ENCODE peak calls at places on chromosomes 16 and 17, in seven cellular contexts. L is PC-3, E is lower lobe of right lung, P is astrocyte, W is BE2C, D is heart left ventricle, A is gastrocnemius medialis. B is an unnamed sample.
A peak's percentile ranks its signal among the peaks of the same experiment; 100 is the strongest.

GRCh38 chr17:82875418-82875856 is 35.6 kb upstream of the ZNF750 start:
- DNase-seq in L (no peak), E (peak; percentile 86), P (no peak), W (no peak), D (no peak), A (no peak), B (no peak)

GRCh38 chr17:700504-701094 is 14.0 kb downstream of the VPS53 start:
- DNase-seq in L (peak; percentile 35), E (no peak), P (no peak), W (no peak), D (no peak), A (no peak), B (no peak)

GRCh38 chr17:35841505-35841904 is 27.2 kb downstream of the HEATR9 start:
- DNase-seq in L (no peak), E (no peak), P (no peak), W (no peak), D (no peak), A (no peak), B (no peak)

GRCh38 chr17:17810374-17811248 is 26.2 kb downstream of the SREBF1 start:
- DNase-seq in L (no peak), E (no peak), P (no peak), W (peak; percentile 48), D (no peak), A (no peak), B (peak; percentile 81)

GRCh38 chr16:14358697-14359305 is 271.3 kb downstream of the PARN start:
- DNase-seq in L (no peak), E (peak; percentile 30), P (no peak), W (no peak), D (no peak), A (no peak), B (no peak)

GRCh38 chr17:29565643-29566472 is 979 bp downstream of the ABHD15 start:
- DNase-seq in L (no peak), E (peak; percentile 74), P (no peak), W (no peak), D (no peak), A (peak; percentile 20), B (peak; percentile 72)

GRCh38 chr17:36993227-36993626 is 44.5 kb downstream of the AATF start:
- DNase-seq in L (no peak), E (no peak), P (no peak), W (peak; percentile 48), D (no peak), A (no peak), B (no peak)

GRCh38 chr16:27572711-27573110 is 22.8 kb downstream of the KATNIP start:
- DNase-seq in L (no peak), E (no peak), P (no peak), W (no peak), D (no peak), A (no peak), B (no peak)

GRCh38 chr16:27102701-27103575 is 36.2 kb downstream of the C16orf82 start:
- DNase-seq in L (no peak), E (no peak), P (no peak), W (no peak), D (no peak), A (no peak), B (no peak)

GRCh38 chr16:2782583-2783351 is 4.6 kb downstream of the PRSS33 start:
- DNase-seq in L (no peak), E (no peak), P (no peak), W (no peak), D (peak; percentile 15), A (no peak), B (no peak)

GRCh38 chr17:81254955-81255717 is 16.0 kb downstream of the NDUFAF8 start:
- DNase-seq in L (peak; percentile 77), E (peak; percentile 95), P (peak; percentile 64), W (peak; percentile 88), D (peak; percentile 94), A (peak; percentile 94), B (peak; percentile 87)

GRCh38 chr17:46814446-46814845 is 4.0 kb downstream of the WNT3 start:
- DNase-seq in L (no peak), E (no peak), P (no peak), W (no peak), D (no peak), A (no peak), B (no peak)

GRCh38 chr17:41647940-41648410 is 23.6 kb upstream of the KRT17 start:
- DNase-seq in L (peak; percentile 85), E (peak; percentile 92), P (no peak), W (peak; percentile 91), D (peak; percentile 92), A (peak; percentile 71), B (peak; percentile 88)
- H3K4me3 ChIP-seq in L (peak overlapping the region; percentile 72), E (peak overlapping the region; percentile 51), P (peak overlapping the region; percentile 59), W (peak overlapping the region; percentile 71), D (peak overlapping the region; percentile 55), A (peak overlapping the region; percentile 47), B (peak overlapping the region; percentile 34)

GRCh38 chr16:50776042-50776441 is 34.2 kb downstream of the CYLD start:
- DNase-seq in L (no peak), E (no peak), P (no peak), W (no peak), D (no peak), A (no peak), B (no peak)
- H3K4me1 ChIP-seq in L (peaks cover 3% of the 10 kb centered on the region), E (no peaks in the 10 kb centered on the region), P (no peaks in the 10 kb centered on the region), W (no peaks in the 10 kb centered on the region), D (no peaks in the 10 kb centered on the region), A (peaks cover 17% of the 10 kb centered on the region), B (no peaks in the 10 kb centered on the region)

GRCh38 chr16:379183-379960 is 2.4 kb downstream of the PGAP6 start:
- DNase-seq in L (no peak), E (peak; percentile 90), P (no peak), W (no peak), D (no peak), A (no peak), B (peak; percentile 55)
- H3K4me3 ChIP-seq in L (no peak overlapping the region), E (peak overlapping the region; percentile 21), P (no peak overlapping the region), W (no peak overlapping the region), D (no peak overlapping the region), A (no peak overlapping the region), B (no peak overlapping the region)

DNA sequence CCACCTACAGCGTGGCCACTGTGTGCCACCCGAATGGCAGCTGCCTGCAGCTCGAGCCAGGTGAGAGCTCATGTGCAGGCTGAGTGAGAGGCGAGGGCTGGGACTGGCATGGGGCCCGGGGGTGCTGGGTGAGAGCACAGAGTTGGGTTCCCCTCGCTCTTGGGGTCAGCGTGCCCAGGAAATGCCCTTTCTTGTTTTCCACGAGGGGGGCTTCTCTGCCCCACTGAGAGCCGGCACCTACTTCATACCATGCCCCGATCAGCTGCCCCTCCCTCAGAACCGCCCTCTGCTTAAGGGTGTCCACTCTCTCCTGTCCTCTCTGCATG is 10.1 kb downstream of the ACE start:
- DNase-seq in L (no peak), E (no peak), P (no peak), W (no peak), D (no peak), A (no peak), B (no peak)
- H3K4me1 ChIP-seq in L (no peaks in the 10 kb centered on the region), E (no peaks in the 10 kb centered on the region), P (no peaks in the 10 kb centered on the region), W (no peaks in the 10 kb centered on the region), D (no peaks in the 10 kb centered on the region), A (no peaks in the 10 kb centered on the region), B (no peaks in the 10 kb centered on the region)

GRCh38 chr17:68101992-68102758 is 66.6 kb downstream of the KPNA2 start:
- DNase-seq in L (peak; percentile 34), E (no peak), P (no peak), W (no peak), D (no peak), A (no peak), B (peak; percentile 39)

GRCh38 chr17:68100000-68100641 is 64.6 kb downstream of the KPNA2 start:
- DNase-seq in L (no peak), E (no peak), P (no peak), W (no peak), D (no peak), A (no peak), B (no peak)

GRCh38 chr17:68106085-68106484 is 70.5 kb downstream of the KPNA2 start:
- DNase-seq in L (no peak), E (no peak), P (no peak), W (no peak), D (no peak), A (no peak), B (no peak)

GRCh38 chr17:68101075-68101991 is 65.8 kb downstream of the KPNA2 start:
- DNase-seq in L (peak; percentile 95), E (peak; percentile 97), P (peak; percentile 86), W (peak; percentile 90), D (peak; percentile 96), A (peak; percentile 96), B (peak; percentile 98)

GRCh38 chr17:68103148-68103547 is 67.6 kb downstream of the KPNA2 start:
- DNase-seq in L (no peak), E (no peak), P (no peak), W (no peak), D (no peak), A (no peak), B (no peak)
- H3K4me3 ChIP-seq in L (peak overlapping the region; percentile 79), E (peak overlapping the region; percentile 74), P (no peak overlapping the region), W (no peak overlapping the region), D (peak overlapping the region; percentile 99), A (peak overlapping the region; percentile 79), B (no peak overlapping the region)

GRCh38 chr16:50684823-50685455 is 3.8 kb upstream of the SNX20 start:
- DNase-seq in L (no peak), E (no peak), P (no peak), W (no peak), D (no peak), A (no peak), B (no peak)

GRCh38 chr16:50685456-50686058 is 4.4 kb upstream of the SNX20 start:
- DNase-seq in L (no peak), E (peak; percentile 76), P (no peak), W (no peak), D (no peak), A (no peak), B (no peak)

GRCh38 chr16:50680556-50680893 is 587 bp downstream of the SNX20 start:
- DNase-seq in L (no peak), E (no peak), P (no peak), W (no peak), D (no peak), A (no peak), B (no peak)

GRCh38 chr16:50680907-50681885 is at the start of gene SNX20:
- DNase-seq in L (no peak), E (peak; percentile 76), P (no peak), W (no peak), D (peak; percentile 68), A (no peak), B (no peak)

GRCh38 chr16:50683689-50684374 is 2.7 kb upstream of the SNX20 start:
- DNase-seq in L (no peak), E (no peak), P (no peak), W (no peak), D (no peak), A (no peak), B (no peak)
- H3K4me1 ChIP-seq in L (no peaks in the 10 kb centered on the region), E (peaks cover 45% of the 10 kb centered on the region), P (no peaks in the 10 kb centered on the region), W (no peaks in the 10 kb centered on the region), D (no peaks in the 10 kb centered on the region), A (no peaks in the 10 kb centered on the region), B (no peaks in the 10 kb centered on the region)

GRCh38 chr17:8939496-8940334 is 25.8 kb downstream of the PIK3R5 start:
- DNase-seq in L (no peak), E (no peak), P (no peak), W (no peak), D (no peak), A (no peak), B (no peak)
- H3K4me3 ChIP-seq in L (no peak overlapping the region), E (no peak overlapping the region), P (no peak overlapping the region), W (no peak overlapping the region), D (no peak overlapping the region), A (no peak overlapping the region), B (no peak overlapping the region)

DNA sequence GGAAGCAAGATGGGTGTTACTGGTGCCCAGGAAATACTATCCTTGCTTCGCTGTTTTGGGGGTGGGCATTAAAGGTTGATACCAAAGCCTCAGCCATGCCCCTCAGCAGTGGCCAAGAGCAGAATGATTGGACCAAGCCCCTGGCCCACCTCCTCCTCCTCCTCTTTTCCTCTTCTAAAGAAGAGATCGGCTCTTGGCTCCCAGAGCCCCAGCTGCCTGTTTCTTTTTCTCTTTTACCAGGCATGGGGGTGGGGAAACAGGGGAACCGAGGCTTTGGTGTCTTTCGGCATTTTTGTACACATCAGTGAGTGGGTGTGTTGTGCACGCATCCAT is 5.8 kb downstream of the THRA start:
- DNase-seq in L (no peak), E (no peak), P (no peak), W (no peak), D (no peak), A (no peak), B (no peak)
- H3K4me1 ChIP-seq in L (peaks cover 38% of the 10 kb centered on the region), E (peaks cover 95% of the 10 kb centered on the region), P (peaks cover 68% of the 10 kb centered on the region), W (peaks cover 62% of the 10 kb centered on the region), D (peaks cover 96% of the 10 kb centered on the region), A (peaks cover 97% of the 10 kb centered on the region), B (peaks cover 34% of the 10 kb centered on the region)

B was measured in right lobe of liver.